ENCODE peak calls at places on chromosomes 1 and 21, in five cellular contexts. D is prostate gland, E is lower lobe of right lung, H is tibial nerve, N is A549. A is an unnamed sample. For H3K4me1, the result is how much of the 10 kb centered on the place peaks cover.

GRCh38 chr21:33018707-33019455 is 6.9 kb upstream of the OLIG2 start:
- DNase-seq in D (no peak), E (no peak), N (no peak), H (no peak), A (no peak)

GRCh38 chr1:118944133-118944532 is 44.0 kb downstream of the TBX15 start:
- DNase-seq in N (no peak), H (no peak), E (no peak), D (no peak), A (no peak)

GRCh38 chr1:41340655-41341364 is 20.4 kb upstream of the FOXO6 start:
- DNase-seq in N (no peak), E (no peak), D (no peak), H (no peak), A (no peak)

GRCh38 chr21:44838951-44839350 is 21.1 kb upstream of the SUMO3 start:
- DNase-seq in E (no peak), D (no peak), N (no peak), H (no peak), A (no peak)

GRCh38 chr1:66250075-66250474 is 283.9 kb upstream of the SGIP1 start:
- DNase-seq in D (no peak), E (no peak), N (no peak), H (no peak), A (no peak)

GRCh38 chr1:180912211-180912800 is 391 bp upstream of the KIAA1614 start:
- DNase-seq in E (no peak), N (no peak), D (no peak), H (no peak), A (no peak)

GRCh38 chr1:174946020-174946419 is 53.7 kb upstream of the CACYBP start:
- DNase-seq in E (no peak), H (no peak), N (no peak), D (no peak), A (no peak)

GRCh38 chr1:6459850-6460265 is 6.1 kb downstream of the TNFRSF25 start:
- DNase-seq in D (no peak), H (no peak), N (no peak), E (no peak), A (no peak)

GRCh38 chr1:65412984-65413375 is 7.5 kb upstream of the LEPR start:
- DNase-seq in E (no peak), H (no peak), N (no peak), D (no peak), A (no peak)

GRCh38 chr1:186102559-186103148 is 272.4 kb downstream of the TPR start:
- DNase-seq in D (no peak), H (no peak), E (no peak), N (no peak), A (no peak)

GRCh38 chr1:227342075-227342829 is 24.0 kb upstream of the CDC42BPA start:
- DNase-seq in N (peak), H (no peak), E (no peak), D (no peak), A (no peak)

GRCh38 chr1:206923009-206923960 is 1.5 kb upstream of the FCMR start:
- DNase-seq in H (no peak), D (no peak), N (no peak), E (peak), A (no peak)

GRCh38 chr1:206925116-206925736 is 3.5 kb upstream of the FCMR start:
- DNase-seq in H (peak), E (peak), D (no peak), N (peak), A (no peak)

GRCh38 chr1:206924549-206925115 is 2.9 kb upstream of the FCMR start:
- DNase-seq in D (no peak), E (no peak), H (no peak), N (no peak), A (no peak)

GRCh38 chr1:206923961-206924548 is 2.3 kb upstream of the FCMR start:
- DNase-seq in H (no peak), D (no peak), N (no peak), E (no peak), A (no peak)

GRCh38 chr1:206926286-206926685 is 4.5 kb upstream of the FCMR start:
- DNase-seq in D (no peak), E (no peak), H (no peak), N (no peak), A (no peak)
- H3K4me1 ChIP-seq in D (under half), E (under half), H (under half), N (under half), A (under half)

GRCh38 chr1:116413414-116413813 is 40.4 kb downstream of the ATP1A1 start:
- DNase-seq in H (no peak), D (no peak), N (no peak), E (no peak), A (no peak)

GRCh38 chr1:116414364-116414763 is 41.3 kb downstream of the ATP1A1 start:
- DNase-seq in N (no peak), D (no peak), E (no peak), H (no peak), A (no peak)

GRCh38 chr1:116411784-116412479 is 38.9 kb downstream of the ATP1A1 start:
- DNase-seq in N (no peak), H (no peak), D (no peak), E (no peak), A (no peak)

GRCh38 chr1:116412898-116413297 is 39.9 kb downstream of the ATP1A1 start:
- DNase-seq in H (no peak), E (no peak), D (no peak), N (no peak), A (no peak)

GRCh38 chr1:116412480-116412798 is 39.4 kb downstream of the ATP1A1 start:
- DNase-seq in E (no peak), N (no peak), D (no peak), H (no peak), A (no peak)
- H3K27ac ChIP-seq in E (no peak), N (no peak), D (no peak), H (no peak), A (no peak)

DNA sequence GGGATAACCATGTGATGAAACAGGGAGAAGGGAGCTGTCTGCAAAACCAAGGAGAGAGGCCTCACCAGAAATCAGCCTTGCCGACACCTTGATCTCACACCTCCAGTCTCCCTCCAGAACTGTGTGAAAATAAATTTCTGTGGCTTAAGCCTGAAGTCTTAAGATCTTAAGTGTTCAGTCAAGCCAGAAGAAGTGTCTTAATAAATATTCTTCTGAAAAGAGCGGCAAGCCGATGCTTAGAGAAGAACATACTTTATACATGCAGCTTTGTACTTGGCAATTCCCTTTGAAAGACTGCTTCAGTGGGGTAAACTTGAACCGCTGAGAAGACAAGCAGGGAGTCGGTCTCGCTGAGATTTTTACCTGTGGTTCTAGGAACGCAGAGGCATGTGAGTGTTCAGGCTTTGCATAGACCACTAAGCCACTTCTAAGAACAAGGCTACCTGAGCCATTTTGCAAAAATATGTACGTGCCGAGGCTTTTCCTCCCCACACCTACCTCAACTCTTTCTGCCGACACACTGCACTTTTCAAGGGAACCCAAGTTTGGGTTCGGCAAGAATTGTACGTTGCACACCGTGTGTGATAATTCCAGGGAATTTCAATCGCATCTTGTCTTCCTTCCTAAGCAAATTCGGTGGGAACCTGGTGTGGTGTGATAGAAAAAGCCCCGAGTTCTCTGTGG is 3.4 kb downstream of the RUNX1 start:
- DNase-seq in H (no peak), D (no peak), N (no peak), E (no peak), A (no peak)
- H3K4me1 ChIP-seq in H (under half), D (under half), N (under half), E (half or more), A (under half)

GRCh38 chr1:101259744-101260148 is 22.9 kb downstream of the S1PR1 start:
- DNase-seq in H (no peak), D (no peak), E (no peak), N (peak), A (peak)

GRCh38 chr1:101262601-101263348 is 26.0 kb downstream of the S1PR1 start:
- DNase-seq in E (no peak), N (no peak), H (no peak), D (no peak), A (no peak)

GRCh38 chr1:101262060-101262459 is 25.2 kb downstream of the S1PR1 start:
- DNase-seq in D (no peak), H (no peak), N (no peak), E (no peak), A (no peak)

GRCh38 chr1:101260531-101260930 is 23.7 kb downstream of the S1PR1 start:
- DNase-seq in N (no peak), E (no peak), D (no peak), H (no peak), A (no peak)

DNA sequence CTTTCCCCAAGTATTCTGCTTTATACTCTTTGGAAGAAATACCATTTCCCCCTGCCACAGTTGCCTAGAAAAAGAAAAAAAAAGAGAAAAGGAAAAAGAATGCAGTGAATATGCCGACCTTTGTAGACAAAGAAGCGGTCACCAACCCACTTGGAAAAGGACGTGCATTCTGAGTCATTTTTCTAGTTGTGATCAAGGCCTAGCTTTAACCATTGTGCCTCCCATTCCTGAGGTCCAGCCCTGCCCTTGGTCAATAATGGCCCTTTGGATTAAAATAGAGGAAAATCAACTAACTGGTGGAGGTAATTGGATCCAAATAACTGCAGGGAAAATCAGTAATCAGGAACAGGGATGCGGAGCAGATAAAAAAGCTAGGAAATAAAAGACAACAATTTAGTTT is 24.8 kb downstream of the S1PR1 start:
- DNase-seq in H (no peak), E (no peak), D (no peak), N (no peak), A (no peak)
- H3K27ac ChIP-seq in H (no peak), E (no peak), D (no peak), N (no peak), A (no peak)

DNA sequence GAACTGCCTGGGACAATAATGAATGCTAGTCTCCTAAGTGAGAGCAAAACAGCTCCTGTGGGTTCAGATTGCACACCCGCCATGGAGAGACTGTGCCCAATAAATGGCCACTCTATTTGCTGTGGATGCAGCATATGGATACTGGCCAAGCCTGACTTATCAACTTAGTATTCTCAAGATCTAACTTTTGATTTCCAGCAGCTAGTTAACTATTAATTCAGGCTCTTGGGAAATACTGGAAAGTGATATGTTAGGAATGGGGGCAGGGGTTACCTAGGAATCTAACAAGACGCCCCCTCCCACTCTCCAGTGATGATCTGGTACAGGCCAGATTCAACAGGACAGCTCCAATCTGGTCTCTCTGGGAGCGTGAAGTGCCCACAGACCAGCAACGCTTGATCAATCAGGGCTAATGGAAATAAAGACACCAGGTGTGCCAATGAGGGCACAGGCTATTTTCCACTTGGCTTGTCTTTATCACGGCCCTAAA is 123.6 kb upstream of the IFFO2 start:
- DNase-seq in E (no peak), D (peak), H (no peak), N (peak), A (no peak)
- H3K4me1 ChIP-seq in E (under half), D (under half), H (under half), N (under half), A (half or more)

GRCh38 chr21:34519694-34520093 is 7.7 kb upstream of the KCNE1 start:
- DNase-seq in N (no peak), H (no peak), D (no peak), E (no peak), A (no peak)

GRCh38 chr21:34517039-34517438 is 5.0 kb upstream of the KCNE1 start:
- DNase-seq in E (no peak), N (no peak), H (no peak), D (no peak), A (no peak)

GRCh38 chr21:34520769-34521508 is 8.9 kb upstream of the KCNE1 start:
- DNase-seq in D (no peak), E (peak), H (no peak), N (no peak), A (no peak)

GRCh38 chr21:34517491-34518245 is 5.7 kb upstream of the KCNE1 start:
- DNase-seq in E (no peak), N (peak), D (no peak), H (no peak), A (no peak)

GRCh38 chr21:34519013-34519412 is 7.0 kb upstream of the KCNE1 start:
- DNase-seq in D (no peak), E (no peak), N (no peak), H (no peak), A (no peak)
- H3K27ac ChIP-seq in D (no peak), E (no peak), N (no peak), H (peak), A (no peak)

GRCh38 chr1:27464926-27465325 is 25.0 kb downstream of the WASF2 start:
- DNase-seq in H (no peak), N (no peak), E (no peak), D (no peak), A (no peak)
- H3K4me1 ChIP-seq in H (under half), N (under half), E (half or more), D (under half), A (under half)

GRCh38 chr1:156691216-156691615 is 14.0 kb upstream of the NES start:
- DNase-seq in N (no peak), E (no peak), H (no peak), D (no peak), A (no peak)

GRCh38 chr1:156691665-156692408 is 13.5 kb downstream of the CRABP2 start:
- DNase-seq in E (no peak), H (no peak), D (no peak), N (peak), A (no peak)

GRCh38 chr1:156692958-156693857 is 12.2 kb downstream of the CRABP2 start:
- DNase-seq in E (peak), D (peak), N (no peak), H (no peak), A (no peak)

GRCh38 chr1:156693858-156694562 is 11.4 kb downstream of the CRABP2 start:
- DNase-seq in E (no peak), D (no peak), N (peak), H (no peak), A (no peak)

GRCh38 chr1:156692409-156692957 is 12.9 kb downstream of the CRABP2 start:
- DNase-seq in N (no peak), D (no peak), H (no peak), E (no peak), A (no peak)
- H3K27ac ChIP-seq in N (no peak), D (peak), H (no peak), E (no peak), A (no peak)

A was measured in keratinocyte.